ENCODE peak calls at places on chromosome 13, in four cellular contexts. R, S, V and Q are unnamed samples.

GRCh38 chr13:28541966-28542365 is 47.0 kb upstream of the FLT1 start:
- DNase-seq in R (no peak), S (no peak), V (no peak), Q (no peak)

GRCh38 chr13:31824705-31825512 is 85.6 kb downstream of the RXFP2 start:
- DNase-seq in R (no peak), S (no peak), V (peak; percentile 16), Q (no peak)

GRCh38 chr13:84940801-84941200 is 858.4 kb downstream of the SLITRK6 start:
- DNase-seq in R (no peak), S (no peak), V (no peak), Q (no peak)

GRCh38 chr13:96898212-96898611 is 96.1 kb downstream of the OXGR1 start:
- DNase-seq in R (no peak), S (no peak), V (no peak), Q (no peak)

GRCh38 chr13:85313761-85314503 is 485.3 kb downstream of the SLITRK6 start:
- DNase-seq in R (no peak), S (no peak), V (peak; percentile 46), Q (no peak)

GRCh38 chr13:41603917-41604316 is 146.6 kb downstream of the RGCC start:
- DNase-seq in R (no peak), S (peak; percentile 26), V (peak; percentile 78), Q (no peak)

GRCh38 chr13:97976551-97977375 is 23.3 kb downstream of the IPO5 start:
- DNase-seq in R (no peak), S (peak; percentile 15), V (no peak), Q (no peak)

GRCh38 chr13:106499905-106500304 is 35.6 kb downstream of the EFNB2 start:
- DNase-seq in R (no peak), S (no peak), V (peak; percentile 47), Q (no peak)

GRCh38 chr13:109964164-109964563 is 177.8 kb upstream of the IRS2 start:
- DNase-seq in R (no peak), S (no peak), V (no peak), Q (no peak)

GRCh38 chr13:91158015-91158390 is 189.5 kb upstream of the MIR17HG start:
- DNase-seq in R (no peak), S (no peak), V (no peak), Q (no peak)
- TF ChIP-seq CTCF in R (no peak), S (no peak), V (no peak), Q (no peak)

GRCh38 chr13:26257049-26257448 is 3.1 kb downstream of the CDK8 start:
- DNase-seq in R (no peak), S (no peak), V (no peak), Q (no peak)

GRCh38 chr13:26254583-26255102 is 714 bp downstream of the CDK8 start:
- DNase-seq in R (peak; percentile 17), S (peak; percentile 70), V (peak; percentile 31), Q (peak; percentile 18)

GRCh38 chr13:26255717-26256277 is 1.9 kb downstream of the CDK8 start:
- DNase-seq in R (no peak), S (no peak), V (peak; percentile 4), Q (no peak)

GRCh38 chr13:26253262-26253786 is 605 bp upstream of the CDK8 start:
- DNase-seq in R (no peak), S (no peak), V (no peak), Q (no peak)

GRCh38 chr13:26253787-26254582 is at the start of gene CDK8:
- DNase-seq in R (peak; percentile 87), S (peak; percentile 92), V (peak; percentile 87), Q (peak; percentile 53)
- TF ChIP-seq POLR2A in R (no peak), S (peak; percentile 85), V (peak; percentile 37), Q (peak; percentile 9)

GRCh38 chr13:113514844-113515243 is 24.3 kb upstream of the DCUN1D2 start:
- DNase-seq in R (no peak), S (no peak), V (no peak), Q (no peak)
- TF ChIP-seq CTCF in R (no peak), S (no peak), V (no peak), Q (no peak)

GRCh38 chr13:30409911-30410704 is 12.2 kb upstream of the UBE2L5 start:
- DNase-seq in R (no peak), S (no peak), V (peak; percentile 85), Q (no peak)

GRCh38 chr13:30406779-30407416 is 15.4 kb upstream of the UBE2L5 start:
- DNase-seq in R (no peak), S (no peak), V (no peak), Q (no peak)

GRCh38 chr13:30410705-30411125 is 11.6 kb upstream of the UBE2L5 start:
- DNase-seq in R (no peak), S (no peak), V (peak; percentile 17), Q (no peak)

GRCh38 chr13:30412351-30412750 is 9.9 kb upstream of the UBE2L5 start:
- DNase-seq in R (no peak), S (no peak), V (no peak), Q (no peak)

GRCh38 chr13:30408319-30409101 is 13.8 kb upstream of the UBE2L5 start:
- DNase-seq in R (peak; percentile 94), S (peak; percentile 96), V (peak; percentile 79), Q (peak; percentile 82)
- TF ChIP-seq POLR2A in R (no peak), S (peak; percentile 31), V (no peak), Q (no peak)